ENCODE peak calls at places on chromosomes 7 and 10, in six cellular contexts. X is prostate gland, S is neural progenitor cell, E is PC-3, I is RWPE2, Q is RWPE1. A is an unnamed sample.

GRCh38 chr7:42661312-42661711 is 250.6 kb downstream of the C7orf25 start:
- DNase-seq in X (no peak), S (no peak), E (peak), I (no peak), Q (peak), A (no peak)

GRCh38 chr7:105022458-105022857 is 8.5 kb downstream of the KMT2E start:
- DNase-seq in X (no peak), S (no peak), E (no peak), I (no peak), Q (no peak), A (no peak)

GRCh38 chr7:101691822-101692384 is 62.8 kb upstream of the MYL10 start:
- DNase-seq in X (no peak), S (peak), E (no peak), I (no peak), Q (no peak), A (no peak)

GRCh38 chr7:139066315-139066714 is 30.5 kb upstream of the ZC3HAV1L start:
- DNase-seq in X (no peak), S (no peak), E (no peak), I (no peak), Q (no peak), A (no peak)

GRCh38 chr7:99340659-99341058 is 15.0 kb downstream of the ARPC1A start:
- DNase-seq in X (no peak), S (no peak), E (no peak), I (no peak), Q (no peak), A (no peak)

GRCh38 chr7:112022128-112022527 is 184.1 kb downstream of the DOCK4 start:
- DNase-seq in X (no peak), S (no peak), E (no peak), I (no peak), Q (no peak), A (no peak)

GRCh38 chr7:24715171-24715570 is 42.1 kb downstream of the GSDME start:
- DNase-seq in X (no peak), S (peak), E (no peak), I (no peak), Q (no peak), A (no peak)

GRCh38 chr10:49526624-49527023 is 12.3 kb downstream of the ERCC6 start:
- DNase-seq in X (no peak), S (no peak), E (no peak), I (no peak), Q (no peak), A (no peak)

GRCh38 chr10:86393401-86393800 is 26.8 kb upstream of the GRID1 start:
- DNase-seq in X (no peak), S (no peak), E (no peak), I (no peak), Q (no peak), A (no peak)

GRCh38 chr10:88525371-88526079 is 57.6 kb downstream of the RNLS start:
- DNase-seq in X (peak), S (no peak), E (no peak), I (peak), Q (peak), A (peak)

GRCh38 chr7:12785473-12785872 is 98.0 kb downstream of the ARL4A start:
- DNase-seq in X (no peak), S (no peak), E (peak), I (no peak), Q (no peak), A (no peak)

GRCh38 chr10:96820730-96821129 is 11.4 kb upstream of the LCOR start:
- DNase-seq in X (no peak), S (no peak), E (no peak), I (no peak), Q (no peak), A (no peak)

GRCh38 chr7:151168022-151168786 is 710 bp upstream of the GBX1 start:
- DNase-seq in X (no peak), S (peak), E (peak), I (no peak), Q (no peak), A (peak)

GRCh38 chr10:20327954-20328353 is 511.7 kb downstream of the PLXDC2 start:
- DNase-seq in X (no peak), S (no peak), E (no peak), I (no peak), Q (no peak), A (no peak)

GRCh38 chr7:151396328-151396970 is 13.4 kb downstream of the WDR86 start:
- DNase-seq in X (no peak), S (no peak), E (no peak), I (no peak), Q (no peak), A (no peak)

GRCh38 chr10:77889277-77889903 is 37.2 kb downstream of the DLG5 start:
- DNase-seq in X (peak), S (peak), E (peak), I (no peak), Q (no peak), A (peak)

GRCh38 chr10:74891048-74891447 is 64.6 kb downstream of the KAT6B start:
- DNase-seq in X (no peak), S (no peak), E (no peak), I (no peak), Q (no peak), A (no peak)

GRCh38 chr10:69912584-69912983 is 110.9 kb downstream of the COL13A1 start:
- DNase-seq in X (peak), S (no peak), E (no peak), I (no peak), Q (no peak), A (no peak)

GRCh38 chr7:138890782-138891445 is 90.3 kb downstream of the KIAA1549 start:
- DNase-seq in X (no peak), S (no peak), E (peak), I (no peak), Q (no peak), A (peak)

GRCh38 chr7:47806701-47807103 is 141.6 kb downstream of the PKD1L1 start:
- DNase-seq in X (no peak), S (no peak), E (no peak), I (no peak), Q (no peak), A (no peak)

GRCh38 chr7:69775231-69775771 is 177.0 kb downstream of the AUTS2 start:
- DNase-seq in X (no peak), S (no peak), E (no peak), I (no peak), Q (no peak), A (peak)

GRCh38 chr10:106705576-106706526 is 458.7 kb downstream of the SORCS1 start:
- DNase-seq in X (peak), S (peak), E (peak), I (no peak), Q (peak), A (no peak)

GRCh38 chr10:132870426-132870825 is 71.9 kb downstream of the CFAP46 start:
- DNase-seq in X (no peak), S (no peak), E (no peak), I (peak), Q (no peak), A (no peak)

GRCh38 chr10:91465261-91465660 is 55.1 kb downstream of the HECTD2 start:
- DNase-seq in X (no peak), S (no peak), E (no peak), I (no peak), Q (no peak), A (no peak)

GRCh38 chr10:73058057-73058591 is 38.5 kb downstream of the P4HA1 start:
- DNase-seq in X (no peak), S (no peak), E (no peak), I (no peak), Q (no peak), A (no peak)

GRCh38 chr10:97673736-97674525 is 13.1 kb downstream of the AVPI1 start:
- DNase-seq in X (no peak), S (no peak), E (peak), I (no peak), Q (no peak), A (no peak)

GRCh38 chr10:88702848-88703597 is 3.0 kb upstream of the LIPK start:
- DNase-seq in X (no peak), S (peak), E (no peak), I (peak), Q (peak), A (peak)

GRCh38 chr7:100882201-100882600 is 7.3 kb downstream of the SRRT start:
- DNase-seq in X (no peak), S (no peak), E (no peak), I (no peak), Q (no peak), A (no peak)

GRCh38 chr7:114153700-114154099 is 234.9 kb upstream of the PPP1R3A start:
- DNase-seq in X (no peak), S (no peak), E (no peak), I (no peak), Q (no peak), A (no peak)

DNA sequence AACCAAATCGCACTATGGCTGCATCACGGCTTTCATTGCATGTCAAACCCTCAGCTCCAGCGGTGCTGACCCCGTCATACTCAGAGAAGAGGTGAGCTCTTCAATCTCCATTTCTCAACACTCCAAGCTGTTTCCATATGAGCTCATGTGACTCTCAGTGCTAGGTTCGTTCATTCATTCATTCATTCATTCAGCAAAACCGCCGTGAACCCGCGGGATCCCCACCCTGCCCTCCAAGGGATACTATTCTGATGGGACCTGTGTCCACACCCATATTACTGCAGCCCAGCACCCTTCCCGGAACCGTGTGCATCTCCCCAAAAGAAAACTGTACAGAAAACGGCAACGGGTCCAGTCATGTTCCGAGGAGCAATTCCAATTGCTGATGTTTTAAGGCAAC is 184.7 kb downstream of the DIP2C start:
- DNase-seq in X (no peak), S (no peak), E (no peak), I (peak), Q (no peak), A (no peak)
- H3K27ac ChIP-seq in X (no peak), S (no peak), E (no peak), I (no peak), Q (no peak), A (no peak)

GRCh38 chr7:91291902-91292301 is 27.7 kb downstream of the FZD1 start:
- DNase-seq in X (no peak), S (no peak), E (no peak), I (no peak), Q (no peak), A (no peak)
- TF ChIP-seq CTCF in X (no peak), S (no peak), E (no peak), I (no peak), Q (no peak), A (no peak)

DNA sequence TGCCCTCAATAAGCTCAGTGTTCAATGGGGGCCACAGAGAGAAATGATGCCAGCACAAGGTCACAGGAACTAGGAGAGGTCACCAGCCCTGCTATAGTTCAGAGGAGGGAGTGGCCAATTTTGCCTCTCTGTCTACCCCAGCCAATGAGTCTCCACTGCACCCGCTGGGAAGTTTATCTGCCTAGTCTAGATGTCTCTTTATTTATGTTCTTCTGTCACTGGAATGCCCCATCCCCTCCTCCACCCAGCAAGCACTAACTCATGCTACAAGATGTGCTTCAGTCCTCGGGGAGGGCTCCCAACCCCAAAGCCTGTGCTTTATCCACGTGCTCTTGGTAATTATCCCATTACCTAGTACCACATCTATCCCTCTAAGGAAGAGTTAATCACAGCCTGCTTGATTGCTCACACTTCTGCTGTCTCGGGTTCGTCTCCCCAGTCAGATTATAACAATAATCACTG is 4.1 kb downstream of the HIP1 start:
- DNase-seq in X (no peak), S (peak), E (no peak), I (no peak), Q (no peak), A (no peak)
- H3K27ac ChIP-seq in X (no peak), S (no peak), E (no peak), I (no peak), Q (peak), A (no peak)

DNA sequence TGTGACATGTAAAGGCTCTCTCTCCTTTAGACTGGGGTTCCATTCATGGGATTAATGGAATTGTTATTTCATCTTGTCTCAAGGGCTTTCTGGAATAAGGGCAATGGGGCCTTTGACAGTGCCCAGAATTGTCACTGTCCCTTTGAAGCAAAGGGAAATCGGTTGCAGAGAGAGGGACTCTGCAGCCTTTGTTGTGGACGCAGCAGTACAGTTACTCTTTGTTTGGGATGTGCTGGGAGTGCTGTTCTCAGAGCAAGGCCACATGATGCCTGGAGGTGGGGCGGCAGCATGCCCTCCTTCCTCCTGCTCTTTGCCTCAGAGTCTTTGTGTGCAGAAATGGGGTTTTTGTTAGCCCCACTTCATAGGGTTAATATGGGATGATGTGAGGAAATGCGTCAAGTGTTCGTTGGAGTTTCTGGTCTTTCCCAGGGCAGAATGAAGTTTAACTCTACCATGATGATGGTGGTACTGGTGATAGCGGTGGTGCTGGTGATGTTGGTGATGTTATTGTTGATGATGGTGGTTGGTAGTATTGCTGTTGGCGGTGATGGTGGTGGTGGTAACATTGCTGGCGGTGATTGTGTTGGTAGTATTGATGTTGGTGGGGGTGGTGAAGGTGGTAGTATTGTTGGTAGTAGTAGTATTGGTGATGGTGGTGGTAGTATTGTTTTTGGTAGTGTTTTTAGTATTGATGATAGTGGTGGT is 45.3 kb downstream of the DOCK1 start:
- DNase-seq in X (no peak), S (no peak), E (no peak), I (no peak), Q (no peak), A (no peak)
- TF ChIP-seq CTCF in X (no peak), S (no peak), E (no peak), I (no peak), Q (no peak), A (no peak)

GRCh38 chr10:58660577-58661255 is 148.0 kb downstream of the BICC1 start:
- DNase-seq in X (no peak), S (no peak), E (no peak), I (no peak), Q (no peak), A (no peak)

GRCh38 chr10:58661902-58662301 is 149.2 kb downstream of the BICC1 start:
- DNase-seq in X (no peak), S (no peak), E (no peak), I (no peak), Q (no peak), A (no peak)

GRCh38 chr10:58662314-58662713 is 149.6 kb downstream of the BICC1 start:
- DNase-seq in X (no peak), S (no peak), E (peak), I (no peak), Q (peak), A (no peak)

GRCh38 chr10:58665361-58665760 is 152.7 kb downstream of the BICC1 start:
- DNase-seq in X (no peak), S (no peak), E (no peak), I (no peak), Q (no peak), A (no peak)

DNA sequence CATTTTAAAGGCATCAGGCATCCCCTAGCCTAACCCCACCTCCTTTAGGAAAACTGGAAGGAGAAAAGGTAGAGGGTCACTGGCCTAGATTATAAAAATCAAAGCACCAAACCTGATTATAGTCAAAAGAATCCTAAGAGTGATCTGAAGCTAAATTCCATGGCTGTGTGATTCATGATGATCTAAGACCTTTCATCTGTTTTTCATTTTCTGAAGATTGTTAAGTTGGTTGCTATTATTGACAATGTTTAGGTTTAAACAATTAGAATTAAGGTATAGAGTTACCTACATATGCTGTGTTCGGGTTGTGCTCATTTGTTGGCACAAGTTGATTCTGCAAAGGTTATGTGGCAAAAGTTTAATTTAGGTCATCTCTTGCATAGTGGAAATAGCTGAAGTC is 148.7 kb downstream of the BICC1 start:
- DNase-seq in X (no peak), S (no peak), E (peak), I (no peak), Q (peak), A (no peak)
- H3K27ac ChIP-seq in X (no peak), S (no peak), E (no peak), I (peak), Q (no peak), A (no peak)

DNA sequence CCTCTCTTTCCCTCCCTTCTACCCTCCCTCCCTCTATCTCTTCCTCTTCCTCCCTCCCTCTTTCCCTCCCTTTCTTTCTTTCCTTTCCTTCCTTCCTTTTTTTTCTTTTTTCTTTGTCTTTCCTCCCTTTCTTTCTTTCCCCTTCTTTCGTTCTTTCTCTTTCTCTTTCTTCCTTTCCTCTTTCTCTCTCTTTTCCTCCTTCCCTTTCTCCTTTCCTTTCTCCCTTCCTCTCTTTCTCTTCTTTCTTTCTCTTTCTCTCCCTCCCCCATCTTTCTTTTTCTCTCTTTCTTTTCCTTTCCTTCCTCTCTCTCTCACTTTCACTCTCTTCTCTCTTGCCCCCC is 7.4 kb downstream of the CLDN3 start:
- DNase-seq in X (no peak), S (no peak), E (no peak), I (no peak), Q (no peak), A (no peak)
- TF ChIP-seq CTCF in X (no peak), S (no peak), E (no peak), I (no peak), Q (no peak), A (no peak)

GRCh38 chr10:11017575-11018425 is at the start of gene CELF2:
- DNase-seq in X (peak), S (peak), E (no peak), I (peak), Q (peak), A (no peak)

GRCh38 chr10:11018830-11019692 is 1.4 kb downstream of the CELF2 start:
- DNase-seq in X (no peak), S (no peak), E (no peak), I (no peak), Q (no peak), A (no peak)

GRCh38 chr10:11018426-11018818 is 750 bp downstream of the CELF2 start:
- DNase-seq in X (no peak), S (peak), E (no peak), I (no peak), Q (no peak), A (no peak)

GRCh38 chr10:11023009-11023408 is 5.3 kb downstream of the CELF2 start:
- DNase-seq in X (no peak), S (peak), E (no peak), I (no peak), Q (no peak), A (no peak)

DNA sequence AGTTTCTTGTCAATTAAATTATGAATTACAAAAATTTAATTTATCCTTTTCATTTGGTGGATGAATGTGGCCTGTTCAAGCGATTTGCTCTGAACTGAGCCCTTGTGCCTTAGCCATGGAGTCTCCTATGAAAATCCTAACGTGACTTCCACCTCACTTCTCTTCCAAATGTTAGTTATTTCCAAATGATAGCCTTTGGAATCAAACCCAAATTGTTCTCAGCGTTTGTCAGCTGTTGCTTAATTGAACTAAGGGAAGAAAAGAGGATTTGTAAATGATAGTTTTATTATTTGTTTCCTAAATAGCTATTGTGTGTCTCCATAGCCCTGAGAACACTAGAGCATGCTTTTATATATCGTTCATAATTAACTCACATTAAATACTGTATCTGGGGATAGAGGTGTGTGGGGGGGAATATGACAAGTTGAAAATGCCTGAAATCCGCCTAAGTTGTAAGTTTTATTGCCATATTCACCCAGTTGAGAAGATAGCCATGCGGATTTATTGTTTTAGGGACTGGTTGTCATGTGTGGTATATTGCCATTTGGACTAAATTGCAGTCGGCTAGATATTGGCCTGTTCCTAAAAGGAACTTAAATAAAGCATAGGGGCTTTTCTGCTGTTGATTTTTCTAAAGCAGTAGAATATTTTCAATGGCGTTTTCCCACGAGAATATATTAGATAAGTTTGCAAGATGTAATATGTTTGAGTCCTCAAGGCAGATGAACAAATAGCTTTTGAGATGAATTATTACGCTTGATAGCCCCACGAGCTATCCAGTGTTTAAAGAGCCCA is 2.6 kb downstream of the CELF2 start:
- DNase-seq in X (no peak), S (no peak), E (no peak), I (no peak), Q (no peak), A (no peak)
- H3K27ac ChIP-seq in X (no peak), S (no peak), E (no peak), I (no peak), Q (no peak), A (no peak)

GRCh38 chr10:61749271-61749670 is 86.5 kb downstream of the CABCOCO1 start:
- DNase-seq in X (no peak), S (no peak), E (peak), I (no peak), Q (no peak), A (no peak)

GRCh38 chr10:61747341-61747740 is 84.6 kb downstream of the CABCOCO1 start:
- DNase-seq in X (no peak), S (no peak), E (no peak), I (no peak), Q (no peak), A (no peak)

GRCh38 chr10:61742812-61743211 is 80.1 kb downstream of the CABCOCO1 start:
- DNase-seq in X (no peak), S (no peak), E (no peak), I (no peak), Q (no peak), A (no peak)

GRCh38 chr10:61744469-61744868 is 81.7 kb downstream of the CABCOCO1 start:
- DNase-seq in X (no peak), S (no peak), E (peak), I (no peak), Q (no peak), A (no peak)
- TF ChIP-seq CTCF in X (no peak), S (peak), E (peak), I (peak), Q (no peak), A (peak)

A was measured in PC-9.